ENCODE peak calls at places on chromosome 1, in ten cellular contexts. P is IMR-90, K is suprapubic skin, Q is stomach, S is A549, M is GM12892, E is tibial nerve, G is ovary, W is heart left ventricle, J is uterus. N is an unnamed sample.

GRCh38 chr1:150764617-150765090 is 924 bp downstream of the CTSS start:
- DNase-seq in G (no peak), K (no peak), Q (no peak), P (peak), J (no peak), W (no peak), M (no peak), E (no peak), S (peak), N (no peak)

GRCh38 chr1:220300442-220301121 is 28.3 kb upstream of the RAB3GAP2 start:
- DNase-seq in K (peak), P (peak), J (peak), E (peak), Q (peak), M (no peak), G (peak), W (peak), S (no peak), N (peak)

GRCh38 chr1:225380691-225381090 is 47.1 kb downstream of the LBR start:
- DNase-seq in J (no peak), G (no peak), E (no peak), P (no peak), K (no peak), Q (no peak), M (no peak), S (no peak), W (no peak), N (no peak)

GRCh38 chr1:246647113-246647512 is 77.1 kb upstream of the SCCPDH start:
- DNase-seq in G (no peak), E (peak), P (peak), W (peak), M (no peak), K (no peak), Q (no peak), S (no peak), J (peak), N (no peak)

GRCh38 chr1:156420209-156421061 is 51.4 kb downstream of the RHBG start:
- DNase-seq in G (no peak), E (no peak), S (no peak), W (no peak), J (no peak), K (no peak), M (peak), Q (no peak), P (no peak), N (no peak)

GRCh38 chr1:111739222-111739983 is at the start of gene INKA2:
- DNase-seq in J (peak), W (peak), K (peak), G (peak), M (peak), S (peak), E (peak), Q (peak), P (peak), N (peak)

GRCh38 chr1:45380125-45380524 is 39.9 kb upstream of the MUTYH start:
- DNase-seq in E (no peak), M (no peak), G (no peak), S (no peak), P (no peak), W (no peak), J (no peak), Q (no peak), K (no peak), N (no peak)

GRCh38 chr1:42282024-42282579 is 52.9 kb downstream of the FOXJ3 start:
- DNase-seq in J (no peak), M (no peak), G (no peak), E (no peak), P (peak), S (no peak), K (no peak), Q (no peak), W (no peak), N (no peak)

GRCh38 chr1:161981126-161981525 is 42.5 kb downstream of the OLFML2B start:
- DNase-seq in G (no peak), E (no peak), S (no peak), P (no peak), M (no peak), J (no peak), K (peak), W (no peak), Q (no peak), N (no peak)

DNA sequence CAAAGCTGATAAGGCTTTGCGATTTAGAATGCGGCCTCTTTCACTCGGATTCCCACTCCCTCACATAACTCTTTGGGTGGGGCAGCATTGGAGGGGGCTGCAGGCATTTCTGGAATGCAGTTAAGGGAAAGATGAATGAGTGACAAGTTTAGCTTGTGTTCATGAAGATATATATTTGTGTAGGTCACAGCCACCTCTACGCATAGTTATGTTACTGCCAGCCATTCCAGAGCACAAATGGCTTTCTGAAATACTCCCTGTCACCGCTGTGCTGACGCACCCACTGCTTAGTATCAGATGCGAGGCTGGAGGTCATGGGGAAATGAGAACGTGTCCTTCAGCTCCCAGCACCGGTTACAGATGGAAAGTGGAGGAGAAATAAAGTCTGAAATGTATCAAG is 54.1 kb upstream of the ATP1A1 start:
- DNase-seq in K (no peak), W (no peak), S (no peak), P (peak), M (no peak), G (no peak), E (no peak), J (no peak), Q (no peak), N (no peak)
- TF ChIP-seq POLR2A in K (no peak), W (no peak), S (no peak), P (no peak), M (no peak), G (no peak), E (no peak), J (no peak), Q (no peak), N (no peak)

GRCh38 chr1:2428490-2428889 is 16.1 kb upstream of the PEX10 start:
- DNase-seq in E (no peak), M (no peak), S (no peak), K (no peak), G (no peak), J (no peak), W (no peak), P (no peak), Q (no peak), N (no peak)
- TF ChIP-seq POLR2A in E (no peak), M (no peak), S (no peak), K (no peak), G (no peak), J (no peak), W (no peak), P (no peak), Q (no peak), N (no peak)

GRCh38 chr1:22030057-22030456 is 22.5 kb upstream of the CDC42 start:
- DNase-seq in P (no peak), J (no peak), W (no peak), M (no peak), K (no peak), Q (no peak), E (no peak), S (no peak), G (no peak), N (no peak)

GRCh38 chr1:22026924-22027289 is 25.4 kb downstream of the CELA3A start:
- DNase-seq in S (no peak), E (no peak), G (no peak), J (no peak), W (no peak), P (no peak), M (no peak), K (no peak), Q (no peak), N (no peak)

GRCh38 chr1:22021061-22021460 is 19.6 kb downstream of the CELA3A start:
- DNase-seq in S (no peak), Q (no peak), G (no peak), W (no peak), M (no peak), J (no peak), K (no peak), E (no peak), P (no peak), N (no peak)

GRCh38 chr1:22024485-22025367 is 23.3 kb downstream of the CELA3A start:
- DNase-seq in J (peak), Q (peak), S (peak), G (peak), E (peak), P (peak), M (peak), K (peak), W (peak), N (peak)

GRCh38 chr1:22025368-22026154 is 24.1 kb downstream of the CELA3A start:
- DNase-seq in G (peak), K (peak), S (peak), M (peak), P (peak), J (peak), E (peak), W (peak), Q (peak), N (peak)
- TF ChIP-seq POLR2A in G (peak), K (peak), S (peak), M (peak), P (peak), J (peak), E (peak), W (no peak), Q (no peak), N (no peak)

GRCh38 chr1:234373938-234374240 is 633 bp downstream of the COA6 start:
- DNase-seq in K (no peak), Q (no peak), P (no peak), M (no peak), W (no peak), J (no peak), S (no peak), G (no peak), E (no peak), N (no peak)

GRCh38 chr1:234375672-234376071 is 2.4 kb downstream of the COA6 start:
- DNase-seq in W (no peak), J (no peak), M (no peak), K (no peak), E (no peak), G (no peak), Q (no peak), P (no peak), S (no peak), N (no peak)

GRCh38 chr1:234371414-234371813 is 1.8 kb upstream of the COA6 start:
- DNase-seq in G (no peak), W (no peak), M (no peak), S (no peak), Q (no peak), K (no peak), P (no peak), E (no peak), J (no peak), N (no peak)

GRCh38 chr1:234372011-234372757 is 1.1 kb upstream of the COA6 start:
- DNase-seq in W (no peak), E (no peak), G (no peak), J (no peak), M (no peak), K (no peak), Q (no peak), S (no peak), P (no peak), N (no peak)

DNA sequence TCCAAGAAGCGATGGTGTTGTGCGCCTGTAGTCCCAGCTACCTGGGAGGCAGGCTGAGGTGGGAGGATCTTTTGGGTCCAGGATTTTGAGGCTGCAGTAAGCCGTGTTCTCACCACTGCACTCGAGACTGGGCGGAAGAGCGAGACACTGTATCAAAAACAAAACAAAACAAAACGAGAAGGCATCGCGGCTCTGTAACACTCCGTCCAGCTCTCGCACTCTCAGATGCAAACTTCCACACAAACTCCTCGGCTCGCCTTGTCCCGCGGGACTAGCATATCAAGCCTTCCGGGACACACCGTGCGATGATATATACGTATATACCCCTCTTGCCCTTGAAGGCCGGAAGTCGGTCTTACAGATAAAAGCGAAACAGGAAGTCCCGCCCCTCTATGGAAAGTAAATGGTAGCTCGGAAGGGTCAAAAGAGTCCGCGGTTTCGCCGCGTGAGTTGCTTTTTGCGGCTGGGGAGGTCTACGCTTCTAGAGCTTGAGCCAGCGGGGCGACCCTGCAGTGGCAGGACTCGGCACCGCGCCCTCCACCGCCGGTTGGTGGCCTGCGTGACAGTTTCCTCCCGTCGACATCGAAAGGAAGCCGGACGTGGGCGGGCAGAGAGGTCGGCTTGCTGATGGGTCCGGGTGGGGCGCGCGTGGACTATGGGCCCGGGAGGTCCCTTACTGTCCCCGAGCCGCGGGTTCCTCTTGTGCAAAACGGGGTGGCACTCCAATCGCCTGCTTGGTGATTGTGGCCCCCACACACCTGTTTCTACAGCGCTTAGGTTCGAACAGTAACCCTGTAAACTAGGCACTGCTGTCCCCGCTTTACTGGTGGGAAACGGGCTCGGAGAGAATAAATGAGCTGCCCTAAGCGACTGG is at the start of gene COA6:
- DNase-seq in E (peak), J (peak), M (peak), K (peak), S (peak), P (peak), W (peak), Q (peak), G (peak), N (peak)
- TF ChIP-seq POLR2A in E (peak), J (peak), M (peak), K (peak), S (peak), P (peak), W (no peak), Q (no peak), G (peak), N (peak)